ENCODE peak calls at places on chromosomes 16 and 17, in four cellular contexts. M, T, X and Q are unnamed samples. For H3K4me1, the result is how much of the 10 kb centered on the place peaks cover.

GRCh38 chr16:87854053-87854906 is 15.0 kb downstream of the SLC7A5 start:
- DNase-seq in M (no peak), T (no peak), X (no peak), Q (no peak)

GRCh38 chr16:17414421-17414820 is 56.3 kb downstream of the XYLT1 start:
- DNase-seq in M (no peak), T (no peak), X (no peak), Q (no peak)

GRCh38 chr16:75252049-75252864 is 833 bp upstream of the BCAR1 start:
- DNase-seq in M (no peak), T (peak), X (no peak), Q (no peak)

GRCh38 chr17:7204335-7204734 is 15.3 kb downstream of the DLG4 start:
- DNase-seq in M (no peak), T (no peak), X (peak), Q (no peak)

GRCh38 chr16:21626659-21627277 is 25.6 kb downstream of the IGSF6 start:
- DNase-seq in M (no peak), T (no peak), X (peak), Q (peak)

GRCh38 chr17:67574658-67575293 is 143.0 kb upstream of the NOL11 start:
- DNase-seq in M (no peak), T (no peak), X (no peak), Q (no peak)

GRCh38 chr16:31869511-31870201 is 4.0 kb upstream of the ZNF267 start:
- DNase-seq in M (no peak), T (peak), X (peak), Q (peak)

GRCh38 chr16:51577621-51578303 is 426.7 kb upstream of the SALL1 start:
- DNase-seq in M (no peak), T (no peak), X (peak), Q (no peak)

GRCh38 chr16:82638095-82638798 is 11.5 kb downstream of the CDH13 start:
- DNase-seq in M (no peak), T (no peak), X (peak), Q (peak)

GRCh38 chr17:61372436-61372835 is 27.2 kb upstream of the TBX2 start:
- DNase-seq in M (no peak), T (no peak), X (no peak), Q (no peak)

GRCh38 chr16:15538484-15538883 is 104.1 kb downstream of the BMERB1 start:
- DNase-seq in M (no peak), T (no peak), X (no peak), Q (no peak)

DNA sequence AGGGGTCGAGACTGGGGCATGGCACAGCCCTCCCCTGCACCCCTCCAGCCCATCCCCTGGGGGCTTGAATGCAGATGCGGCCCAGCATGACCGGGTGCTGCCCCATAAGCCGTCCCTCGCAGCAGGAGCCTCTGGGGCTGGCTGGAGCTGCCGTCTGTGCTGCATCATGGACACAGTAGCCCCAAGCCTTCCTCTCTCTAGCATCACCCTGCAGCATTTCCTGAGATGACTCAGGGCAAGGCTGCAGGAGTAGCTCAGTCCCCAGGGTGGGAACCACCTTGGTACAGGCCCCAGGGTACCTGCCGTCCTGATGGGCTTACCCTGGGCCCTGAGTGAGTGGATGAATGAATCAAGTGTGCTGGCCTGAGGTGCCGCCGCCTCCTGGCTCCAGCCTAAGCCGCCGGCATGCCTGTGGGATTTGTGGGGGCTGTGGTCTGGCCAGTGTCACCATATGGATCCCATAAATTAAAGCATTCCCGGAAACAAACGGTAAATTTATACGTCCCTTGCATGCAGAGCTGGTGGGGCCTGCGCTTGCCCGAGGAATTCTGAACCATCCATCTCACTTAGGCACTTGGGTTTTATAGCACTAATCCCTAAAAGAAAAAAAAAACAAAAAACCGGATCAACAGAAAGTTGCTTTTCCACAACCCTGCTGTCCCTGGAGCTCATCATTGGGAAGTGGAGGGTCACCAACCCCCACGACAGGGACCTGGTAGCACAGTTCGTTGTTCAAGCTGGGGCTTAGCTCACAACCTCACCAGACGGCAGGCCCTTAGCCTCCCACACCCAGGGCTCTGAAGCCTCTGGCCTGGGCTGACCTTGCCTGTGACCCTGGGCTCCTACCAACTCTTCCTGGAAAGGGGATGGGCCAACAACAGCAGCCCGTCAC is 242.6 kb upstream of the CIBAR2 start:
- DNase-seq in M (no peak), T (no peak), X (no peak), Q (peak)
- H3K4me1 ChIP-seq in M (under half), T (under half), X (under half), Q (under half)

GRCh38 chr16:50351952-50352351 is 16.8 kb downstream of the BRD7 start:
- DNase-seq in M (no peak), T (no peak), X (no peak), Q (no peak)
- H3K4me1 ChIP-seq in M (under half), T (under half), X (under half), Q (under half)

DNA sequence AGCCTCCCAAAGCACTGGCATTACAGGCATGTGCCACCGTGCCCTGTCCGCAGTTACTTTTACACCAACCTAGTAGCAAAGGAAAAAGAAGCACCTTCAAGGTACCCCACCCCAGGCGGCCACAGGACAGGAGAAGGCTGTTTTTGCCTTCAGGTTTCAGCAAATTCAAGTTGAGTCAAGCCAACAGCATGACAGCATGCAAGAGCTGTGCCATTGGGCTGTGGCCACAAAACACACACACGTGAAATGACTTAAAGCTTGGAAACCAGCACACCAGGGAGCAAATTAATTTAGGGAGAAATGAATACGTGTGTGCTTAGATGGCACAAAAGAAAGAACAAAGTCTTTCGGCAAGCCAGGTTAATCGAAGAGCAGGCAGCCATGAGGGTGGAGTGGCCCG is 39.7 kb downstream of the ERCC4 start:
- DNase-seq in M (no peak), T (no peak), X (no peak), Q (no peak)
- H3K4me1 ChIP-seq in M (under half), T (under half), X (under half), Q (under half)

DNA sequence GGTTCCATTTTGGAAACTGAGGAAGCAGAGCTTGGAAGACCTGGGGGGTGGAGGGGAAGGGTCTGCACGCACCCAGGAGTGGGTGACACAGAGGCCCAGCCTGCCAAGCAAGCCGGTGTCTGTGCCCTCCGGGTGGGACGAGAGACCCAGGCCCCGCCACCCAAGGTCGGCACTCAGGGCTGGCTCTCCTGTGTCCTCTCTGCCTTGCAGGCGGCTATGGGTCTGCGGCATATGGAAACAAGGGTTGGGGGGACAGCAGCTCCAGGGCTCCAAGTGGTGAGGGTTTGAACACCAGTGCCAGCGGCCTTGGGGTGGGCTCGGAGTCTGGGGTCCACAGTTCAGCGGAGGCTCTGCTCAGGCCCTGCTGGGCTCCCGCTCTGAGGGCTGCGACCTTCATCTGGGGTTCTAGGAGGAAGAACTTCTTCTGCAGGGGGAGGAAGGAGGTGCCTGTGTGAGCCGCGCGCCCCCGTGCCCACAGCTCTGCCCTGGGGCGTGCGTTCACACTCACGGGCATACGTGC is 4.6 kb upstream of the CD7 start:
- DNase-seq in M (no peak), T (peak), X (no peak), Q (no peak)
- H3K4me1 ChIP-seq in M (under half), T (under half), X (under half), Q (under half)

DNA sequence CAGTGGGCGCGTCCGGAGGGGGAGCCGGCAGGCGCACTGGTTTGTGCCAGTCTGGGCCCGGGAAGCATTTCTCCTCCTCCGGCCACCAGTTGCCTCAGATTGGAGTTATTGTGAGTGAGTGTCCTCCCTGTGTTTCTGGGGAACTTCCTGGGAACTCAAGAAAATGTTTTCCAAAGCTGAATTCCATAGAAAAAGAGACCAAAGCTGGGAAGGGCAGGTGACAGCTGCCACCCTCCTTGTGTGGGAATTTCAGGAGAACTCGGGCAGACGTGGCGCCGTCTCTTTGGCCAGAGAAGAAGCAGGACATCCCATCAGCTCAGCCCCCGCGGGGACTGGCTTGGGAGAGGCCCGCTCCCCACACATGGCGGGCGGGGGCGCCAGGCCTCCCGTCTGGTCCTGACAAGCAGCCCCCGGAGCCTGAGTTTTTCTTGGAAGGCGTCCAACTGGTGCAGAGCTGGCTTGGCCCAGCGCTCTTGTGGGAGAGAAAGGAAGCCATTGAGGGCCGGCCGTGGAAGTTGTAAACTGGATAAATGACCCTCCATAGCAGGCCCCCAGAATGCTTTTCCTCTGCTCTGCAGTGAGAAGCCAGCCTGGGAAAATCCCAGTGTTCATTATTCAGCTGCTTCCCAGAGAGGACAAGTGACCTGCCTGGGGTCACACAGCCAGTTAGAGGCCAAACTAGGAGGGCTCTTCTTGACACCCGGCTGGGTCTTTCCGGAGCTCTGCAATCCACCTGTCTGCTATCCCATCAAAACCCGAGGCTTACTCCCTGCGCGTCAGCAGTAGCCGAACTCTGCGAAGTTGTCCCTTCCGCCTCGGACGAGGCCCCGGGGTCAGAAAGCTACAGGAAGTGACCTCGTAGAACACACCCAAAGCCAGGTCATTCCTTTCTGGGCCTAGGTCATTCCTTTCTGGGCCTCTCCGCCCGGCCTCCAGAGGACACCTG is 39.2 kb upstream of the GSE1 start:
- DNase-seq in M (peak), T (peak), X (peak), Q (peak)
- H3K4me1 ChIP-seq in M (under half), T (under half), X (half or more), Q (half or more)

GRCh38 chr17:49677933-49678847 is at the start of gene SPOP:
- DNase-seq in M (peak), T (peak), X (peak), Q (peak)
- H3K4me1 ChIP-seq in M (under half), T (under half), X (under half), Q (under half)

DNA sequence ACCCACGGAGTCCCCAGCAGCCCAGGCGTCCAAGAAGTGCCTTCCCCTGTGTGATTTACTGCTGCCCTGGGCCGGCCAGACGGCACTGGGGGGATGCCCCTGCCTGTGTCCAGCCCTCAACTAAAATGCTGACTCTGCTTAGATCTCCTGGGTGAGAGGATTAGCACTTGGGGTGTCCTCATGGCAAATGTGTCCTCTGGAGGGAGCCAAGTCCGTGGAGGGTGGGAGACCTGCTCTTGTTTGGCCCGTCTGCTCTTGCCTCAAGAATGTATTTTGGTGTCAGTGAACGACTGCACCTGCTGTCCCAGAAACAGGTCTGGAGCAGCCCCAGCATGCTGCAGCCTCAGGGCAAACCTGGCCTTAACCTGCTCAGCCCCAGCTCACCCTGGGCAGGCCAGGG is 132.3 kb downstream of the MAF start:
- DNase-seq in M (no peak), T (no peak), X (no peak), Q (no peak)
- H3K4me1 ChIP-seq in M (under half), T (under half), X (under half), Q (under half)

GRCh38 chr16:86429663-86430062 is 80.7 kb upstream of the FOXF1 start:
- DNase-seq in M (no peak), T (no peak), X (no peak), Q (no peak)
- H3K4me1 ChIP-seq in M (under half), T (under half), X (under half), Q (under half)

GRCh38 chr16:81486555-81487061 is 42.0 kb downstream of the CMIP start:
- DNase-seq in M (no peak), T (peak), X (no peak), Q (peak)

GRCh38 chr16:81483064-81483969 is 38.7 kb downstream of the CMIP start:
- DNase-seq in M (no peak), T (no peak), X (no peak), Q (no peak)

GRCh38 chr16:81483970-81484595 is 39.5 kb downstream of the CMIP start:
- DNase-seq in M (no peak), T (no peak), X (no peak), Q (no peak)

GRCh38 chr16:81485824-81486554 is 41.4 kb downstream of the CMIP start:
- DNase-seq in M (no peak), T (no peak), X (no peak), Q (no peak)

DNA sequence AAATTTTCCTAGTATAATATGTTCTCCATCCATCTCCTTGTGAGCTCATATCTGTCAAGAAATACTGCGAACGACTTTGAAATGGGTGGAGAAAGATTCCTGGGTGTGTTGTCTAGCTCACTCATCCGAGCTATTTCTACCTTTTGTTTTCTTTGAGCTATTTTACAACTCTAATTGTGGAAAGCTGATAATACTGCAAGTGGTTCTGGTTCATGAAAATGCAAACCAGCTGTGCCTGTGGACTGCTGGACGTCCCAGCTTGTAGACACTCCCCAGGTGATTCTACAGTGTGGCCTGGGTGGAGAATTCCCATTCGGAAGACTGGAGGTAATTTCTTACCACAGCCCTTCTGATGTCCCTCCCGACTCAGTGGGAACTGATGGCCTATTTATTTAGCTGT is 40.6 kb downstream of the CMIP start:
- DNase-seq in M (no peak), T (no peak), X (no peak), Q (no peak)
- H3K4me1 ChIP-seq in M (under half), T (under half), X (under half), Q (under half)